ENCODE peak calls at places on chromosome 7, in nine cellular contexts. One of them, this sample, is unnamed.

GRCh38 chr7:1852781-1853618 is 182.9 kb downstream of the ELFN1 start:
- DNase-seq in mammary epithelial cell: no peak
- DNase-seq in neuronal stem cell: no peak
- DNase-seq in coronary artery: peak
- DNase-seq in GM23248: no peak
- DNase-seq in AG09309: no peak
- DNase-seq in transverse colon: no peak
- DNase-seq in stomach: no peak
- DNase-seq in A549: no peak
- DNase-seq in this sample: no peak

GRCh38 chr7:45435846-45436245 is 138.3 kb upstream of the ADCY1 start:
- DNase-seq in mammary epithelial cell: peak
- DNase-seq in neuronal stem cell: no peak
- DNase-seq in coronary artery: no peak
- DNase-seq in GM23248: peak
- DNase-seq in AG09309: peak
- DNase-seq in transverse colon: no peak
- DNase-seq in stomach: no peak
- DNase-seq in A549: no peak
- DNase-seq in this sample: peak

GRCh38 chr7:12757443-12757842 is 70.0 kb downstream of the ARL4A start:
- DNase-seq in mammary epithelial cell: peak
- DNase-seq in neuronal stem cell: no peak
- DNase-seq in coronary artery: no peak
- DNase-seq in GM23248: peak
- DNase-seq in AG09309: peak
- DNase-seq in transverse colon: no peak
- DNase-seq in stomach: no peak
- DNase-seq in A549: peak
- DNase-seq in this sample: peak

GRCh38 chr7:73439305-73439704 is 5.7 kb downstream of the FZD9 start:
- DNase-seq in mammary epithelial cell: no peak
- DNase-seq in neuronal stem cell: no peak
- DNase-seq in coronary artery: no peak
- DNase-seq in GM23248: no peak
- DNase-seq in AG09309: no peak
- DNase-seq in transverse colon: no peak
- DNase-seq in stomach: no peak
- DNase-seq in A549: no peak
- DNase-seq in this sample: no peak

GRCh38 chr7:101186839-101187448 is 6.9 kb upstream of the NAT16 start:
- DNase-seq in mammary epithelial cell: no peak
- DNase-seq in neuronal stem cell: no peak
- DNase-seq in coronary artery: no peak
- DNase-seq in GM23248: no peak
- DNase-seq in AG09309: no peak
- DNase-seq in transverse colon: no peak
- DNase-seq in stomach: no peak
- DNase-seq in A549: no peak
- DNase-seq in this sample: no peak

GRCh38 chr7:159092701-159093121 is 52.0 kb downstream of the VIPR2 start:
- DNase-seq in mammary epithelial cell: no peak
- DNase-seq in neuronal stem cell: no peak
- DNase-seq in coronary artery: peak
- DNase-seq in GM23248: no peak
- DNase-seq in AG09309: no peak
- DNase-seq in transverse colon: peak
- DNase-seq in stomach: peak
- DNase-seq in A549: no peak
- DNase-seq in this sample: no peak

GRCh38 chr7:128103498-128104108 is 72.4 kb upstream of the LRRC4 start:
- DNase-seq in mammary epithelial cell: no peak
- DNase-seq in neuronal stem cell: no peak
- DNase-seq in coronary artery: no peak
- DNase-seq in GM23248: peak
- DNase-seq in AG09309: no peak
- DNase-seq in transverse colon: no peak
- DNase-seq in stomach: no peak
- DNase-seq in A549: no peak
- DNase-seq in this sample: no peak

GRCh38 chr7:26340476-26341018 is 48.9 kb downstream of the SNX10 start:
- DNase-seq in mammary epithelial cell: no peak
- DNase-seq in neuronal stem cell: no peak
- DNase-seq in coronary artery: no peak
- DNase-seq in GM23248: no peak
- DNase-seq in AG09309: no peak
- DNase-seq in transverse colon: no peak
- DNase-seq in stomach: no peak
- DNase-seq in A549: no peak
- DNase-seq in this sample: no peak

GRCh38 chr7:52876402-52876801 is 159.0 kb upstream of the POM121L12 start:
- DNase-seq in mammary epithelial cell: no peak
- DNase-seq in neuronal stem cell: no peak
- DNase-seq in coronary artery: no peak
- DNase-seq in GM23248: no peak
- DNase-seq in AG09309: no peak
- DNase-seq in transverse colon: no peak
- DNase-seq in stomach: no peak
- DNase-seq in A549: no peak
- DNase-seq in this sample: no peak

GRCh38 chr7:1999278-1999984 is 233.3 kb downstream of the MAD1L1 start:
- DNase-seq in mammary epithelial cell: no peak
- DNase-seq in neuronal stem cell: no peak
- DNase-seq in coronary artery: no peak
- DNase-seq in GM23248: no peak
- DNase-seq in AG09309: no peak
- DNase-seq in transverse colon: no peak
- DNase-seq in stomach: no peak
- DNase-seq in A549: no peak
- DNase-seq in this sample: no peak

GRCh38 chr7:116588641-116589594 is 64.1 kb downstream of the CAV1 start:
- DNase-seq in mammary epithelial cell: peak
- DNase-seq in neuronal stem cell: peak
- DNase-seq in coronary artery: no peak
- DNase-seq in GM23248: peak
- DNase-seq in AG09309: no peak
- DNase-seq in transverse colon: no peak
- DNase-seq in stomach: no peak
- DNase-seq in A549: peak
- DNase-seq in this sample: no peak

GRCh38 chr7:108094375-108094774 is 35.8 kb downstream of the LAMB4 start:
- DNase-seq in mammary epithelial cell: no peak
- DNase-seq in neuronal stem cell: no peak
- DNase-seq in coronary artery: no peak
- DNase-seq in GM23248: peak
- DNase-seq in AG09309: peak
- DNase-seq in transverse colon: no peak
- DNase-seq in stomach: no peak
- DNase-seq in A549: no peak
- DNase-seq in this sample: peak

GRCh38 chr7:48088559-48089414 is at the start of gene UPP1:
- DNase-seq in mammary epithelial cell: peak
- DNase-seq in neuronal stem cell: peak
- DNase-seq in coronary artery: peak
- DNase-seq in GM23248: peak
- DNase-seq in AG09309: peak
- DNase-seq in transverse colon: peak
- DNase-seq in stomach: peak
- DNase-seq in A549: peak
- DNase-seq in this sample: peak

DNA sequence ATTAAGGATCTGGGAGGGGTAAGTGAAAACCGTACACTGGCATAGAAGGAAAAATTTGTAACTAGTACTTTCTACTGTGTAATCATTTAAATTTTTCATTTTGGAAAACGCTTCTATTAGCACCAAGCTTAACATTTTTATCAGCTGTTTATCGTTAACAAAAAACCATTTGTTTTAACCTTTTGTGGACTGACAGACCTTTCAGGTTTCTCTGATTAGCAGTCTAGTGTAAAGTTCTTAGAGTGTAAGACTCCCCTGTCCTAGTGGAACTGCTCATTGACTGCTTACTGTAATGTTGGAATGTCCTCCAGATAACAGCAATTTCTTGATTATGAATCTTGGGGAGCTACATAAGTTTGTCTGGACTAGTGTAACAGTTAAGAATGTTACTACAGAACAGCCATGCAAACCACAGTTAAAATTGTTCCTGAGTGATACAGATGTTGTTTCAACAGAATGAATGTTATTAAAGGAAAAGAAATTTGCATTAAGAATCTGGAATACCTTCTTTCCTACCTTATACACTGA is 2.0 kb downstream of the DBF4 start:
- DNase-seq in mammary epithelial cell: peak
- DNase-seq in neuronal stem cell: no peak
- DNase-seq in coronary artery: no peak
- DNase-seq in GM23248: peak
- DNase-seq in AG09309: no peak
- DNase-seq in transverse colon: no peak
- DNase-seq in stomach: no peak
- DNase-seq in A549: no peak
- DNase-seq in this sample: no peak
- H3K4me3 ChIP-seq in mammary epithelial cell: peak
- H3K4me3 ChIP-seq in neuronal stem cell: no peak
- H3K4me3 ChIP-seq in coronary artery: no peak
- H3K4me3 ChIP-seq in GM23248: peak
- H3K4me3 ChIP-seq in AG09309: no peak
- H3K4me3 ChIP-seq in transverse colon: no peak
- H3K4me3 ChIP-seq in stomach: no peak
- H3K4me3 ChIP-seq in A549: peak
- H3K4me3 ChIP-seq in this sample: peak

DNA sequence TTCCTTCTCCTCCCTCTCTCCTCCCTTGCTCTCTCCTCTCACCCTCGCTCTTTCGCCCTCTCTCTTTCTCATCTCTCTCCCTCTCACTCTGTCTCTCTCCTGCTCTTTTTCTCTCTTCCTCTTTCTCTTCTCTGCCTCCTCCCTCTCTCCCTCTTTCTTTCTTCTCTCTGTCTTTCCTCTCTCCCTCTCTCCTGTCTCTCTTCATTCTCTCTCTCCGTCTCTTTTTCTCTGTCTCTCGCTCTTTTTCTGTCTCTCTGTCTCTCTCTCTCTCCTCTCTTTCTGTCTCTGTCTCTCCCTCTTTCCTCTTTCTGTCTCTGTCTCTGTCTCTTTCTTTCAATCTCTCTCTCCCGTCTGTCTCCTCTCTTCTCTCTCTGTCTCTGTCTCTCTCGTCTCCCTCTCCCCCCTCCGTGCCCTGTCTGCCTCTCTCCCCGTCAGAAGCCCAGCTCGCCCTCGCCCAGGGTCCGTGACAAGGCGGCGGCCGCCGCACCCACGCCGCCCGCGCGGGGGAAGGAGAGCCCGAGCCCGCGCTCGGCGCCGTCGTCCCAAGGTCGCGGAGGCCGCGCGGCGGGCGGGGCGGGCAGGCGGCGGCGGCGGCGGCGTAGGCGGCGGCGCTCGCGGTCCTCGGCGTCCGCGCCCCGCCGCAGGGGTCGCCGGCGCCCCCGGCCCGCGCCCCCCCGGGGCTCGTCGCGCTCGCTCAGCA is 21.3 kb upstream of the HSPB1 start:
- DNase-seq in mammary epithelial cell: no peak
- DNase-seq in neuronal stem cell: no peak
- DNase-seq in coronary artery: no peak
- DNase-seq in GM23248: peak
- DNase-seq in AG09309: no peak
- DNase-seq in transverse colon: no peak
- DNase-seq in stomach: no peak
- DNase-seq in A549: no peak
- DNase-seq in this sample: no peak
- H3K4me3 ChIP-seq in mammary epithelial cell: peak
- H3K4me3 ChIP-seq in neuronal stem cell: peak
- H3K4me3 ChIP-seq in coronary artery: peak
- H3K4me3 ChIP-seq in GM23248: peak
- H3K4me3 ChIP-seq in AG09309: peak
- H3K4me3 ChIP-seq in transverse colon: peak
- H3K4me3 ChIP-seq in stomach: peak
- H3K4me3 ChIP-seq in A549: peak
- H3K4me3 ChIP-seq in this sample: peak

DNA sequence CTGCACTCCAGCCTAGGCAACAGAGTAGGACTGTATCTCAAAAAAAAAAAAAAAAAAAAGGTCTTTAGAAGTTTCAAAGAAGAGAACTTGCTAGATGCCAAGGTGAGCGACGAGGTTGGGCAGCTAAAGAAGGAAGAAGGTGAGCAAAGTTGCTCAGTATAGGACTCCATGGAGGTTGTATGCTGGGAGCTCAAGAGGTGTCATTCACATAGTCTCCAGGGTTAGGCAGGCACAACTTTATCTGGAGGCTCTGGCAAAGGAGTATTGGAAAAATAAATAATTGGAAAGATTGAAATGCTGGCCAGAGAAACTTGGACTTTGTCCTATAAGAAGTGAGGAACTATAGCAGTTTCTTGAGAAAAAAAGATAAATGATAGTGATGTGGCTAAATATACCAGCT is 74.5 kb downstream of the NRF1 start:
- DNase-seq in mammary epithelial cell: no peak
- DNase-seq in neuronal stem cell: no peak
- DNase-seq in coronary artery: no peak
- DNase-seq in GM23248: no peak
- DNase-seq in AG09309: no peak
- DNase-seq in transverse colon: no peak
- DNase-seq in stomach: no peak
- DNase-seq in A549: no peak
- DNase-seq in this sample: no peak
- H3K4me3 ChIP-seq in mammary epithelial cell: no peak
- H3K4me3 ChIP-seq in neuronal stem cell: no peak
- H3K4me3 ChIP-seq in coronary artery: no peak
- H3K4me3 ChIP-seq in GM23248: no peak
- H3K4me3 ChIP-seq in AG09309: no peak
- H3K4me3 ChIP-seq in transverse colon: no peak
- H3K4me3 ChIP-seq in stomach: no peak
- H3K4me3 ChIP-seq in A549: no peak
- H3K4me3 ChIP-seq in this sample: no peak

GRCh38 chr7:123533553-123533917 is 860 bp downstream of the IQUB start:
- DNase-seq in mammary epithelial cell: no peak
- DNase-seq in neuronal stem cell: no peak
- DNase-seq in coronary artery: no peak
- DNase-seq in GM23248: no peak
- DNase-seq in AG09309: no peak
- DNase-seq in transverse colon: no peak
- DNase-seq in stomach: no peak
- DNase-seq in A549: no peak
- DNase-seq in this sample: no peak

GRCh38 chr7:123533929-123534382 is 439 bp downstream of the IQUB start:
- DNase-seq in mammary epithelial cell: no peak
- DNase-seq in neuronal stem cell: no peak
- DNase-seq in coronary artery: no peak
- DNase-seq in GM23248: no peak
- DNase-seq in AG09309: no peak
- DNase-seq in transverse colon: no peak
- DNase-seq in stomach: no peak
- DNase-seq in A549: no peak
- DNase-seq in this sample: no peak

DNA sequence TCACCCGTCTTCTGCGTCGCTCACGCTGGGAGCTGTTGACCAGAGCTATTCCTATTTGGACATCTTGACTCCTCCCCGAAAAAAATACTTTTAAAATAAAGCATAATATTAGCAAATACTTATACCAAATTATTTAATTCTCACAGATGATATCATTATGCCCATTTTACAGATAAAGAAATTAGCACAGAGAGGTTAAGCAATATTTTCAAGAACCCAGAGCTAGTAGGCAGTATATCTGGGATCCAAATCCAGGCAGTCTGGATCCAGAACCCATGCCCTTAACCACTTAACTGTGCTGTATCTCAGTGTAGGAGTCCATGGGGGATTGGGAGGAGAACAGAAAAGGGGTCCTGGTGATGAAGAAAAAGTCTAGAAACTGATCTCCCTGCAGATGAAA is 6.1 kb downstream of the IQUB start:
- DNase-seq in mammary epithelial cell: no peak
- DNase-seq in neuronal stem cell: no peak
- DNase-seq in coronary artery: no peak
- DNase-seq in GM23248: no peak
- DNase-seq in AG09309: no peak
- DNase-seq in transverse colon: no peak
- DNase-seq in stomach: no peak
- DNase-seq in A549: no peak
- DNase-seq in this sample: no peak
- H3K4me3 ChIP-seq in mammary epithelial cell: no peak
- H3K4me3 ChIP-seq in neuronal stem cell: no peak
- H3K4me3 ChIP-seq in coronary artery: no peak
- H3K4me3 ChIP-seq in GM23248: no peak
- H3K4me3 ChIP-seq in AG09309: no peak
- H3K4me3 ChIP-seq in transverse colon: no peak
- H3K4me3 ChIP-seq in stomach: no peak
- H3K4me3 ChIP-seq in A549: no peak
- H3K4me3 ChIP-seq in this sample: no peak

This sample was measured in skeletal muscle cell.